ENCODE peak calls at places on chromosomes 16 and 17, in six cellular contexts. S, J, R, M, I and P are unnamed samples.

GRCh38 chr17:6843241-6843890 is 11.8 kb upstream of the TEKT1 start:
- DNase-seq in J (no peak), S (no peak), I (no peak), M (peak), R (no peak), P (no peak)

GRCh38 chr17:7833795-7834553 is at the start of gene KDM6B:
- DNase-seq in M (peak), S (peak), J (peak), I (peak), R (peak), P (peak)

GRCh38 chr17:70661342-70662222 is 492.2 kb downstream of the KCNJ2 start:
- DNase-seq in R (no peak), J (no peak), M (peak), S (no peak), I (no peak), P (no peak)

GRCh38 chr16:68404736-68405345 is 43.5 kb downstream of the SMPD3 start:
- DNase-seq in I (no peak), R (no peak), J (no peak), S (no peak), M (no peak), P (no peak)

GRCh38 chr17:63985387-63986140 is 12.6 kb upstream of the PRR29 start:
- DNase-seq in R (no peak), I (no peak), J (no peak), M (no peak), S (no peak), P (peak)

GRCh38 chr17:29663155-29663554 is 40.4 kb upstream of the CORO6 start:
- DNase-seq in R (no peak), M (no peak), J (no peak), I (no peak), S (no peak), P (no peak)

GRCh38 chr16:14309001-14309886 is 238.1 kb downstream of the MRTFB start:
- DNase-seq in J (no peak), M (no peak), S (no peak), I (no peak), R (peak), P (no peak)

GRCh38 chr17:44781553-44782348 is 23.0 kb downstream of the ADAM11 start:
- DNase-seq in R (no peak), M (no peak), S (no peak), I (peak), J (peak), P (peak)

GRCh38 chr17:751269-752001 is 629 bp downstream of the GEMIN4 start:
- DNase-seq in S (peak), M (peak), J (peak), R (no peak), I (no peak), P (peak)

GRCh38 chr17:37483311-37484039 is 6.2 kb upstream of the DUSP14 start:
- DNase-seq in M (peak), S (no peak), I (no peak), J (no peak), R (no peak), P (no peak)

GRCh38 chr17:60506312-60506711 is 19.7 kb downstream of the APPBP2 start:
- DNase-seq in I (no peak), M (peak), J (no peak), R (no peak), S (no peak), P (no peak)

GRCh38 chr17:6757747-6758146 is 1.9 kb downstream of the XAF1 start:
- DNase-seq in S (no peak), M (no peak), R (no peak), J (no peak), I (no peak), P (no peak)

GRCh38 chr16:58466396-58466795 is 33.5 kb upstream of the NDRG4 start:
- DNase-seq in J (no peak), R (no peak), M (no peak), I (no peak), S (no peak), P (no peak)

GRCh38 chr16:47477680-47478079 is 16.5 kb downstream of the PHKB start:
- DNase-seq in I (no peak), M (no peak), R (no peak), J (no peak), S (no peak), P (no peak)

GRCh38 chr16:17101646-17102045 is 369.1 kb downstream of the XYLT1 start:
- DNase-seq in M (no peak), S (no peak), I (no peak), J (no peak), R (no peak), P (no peak)

GRCh38 chr16:57372372-57373116 is at the start of gene CX3CL1:
- DNase-seq in R (peak), I (peak), J (peak), S (no peak), M (peak), P (peak)

GRCh38 chr16:19236561-19236960 is 49.0 kb upstream of the CLEC19A start:
- DNase-seq in I (no peak), R (no peak), J (no peak), S (no peak), M (no peak), P (no peak)

GRCh38 chr17:78130080-78130438 is 512 bp upstream of the TMC8 start:
- DNase-seq in S (no peak), M (no peak), J (no peak), R (no peak), I (no peak), P (no peak)

GRCh38 chr16:54522596-54522995 is 236.0 kb upstream of the IRX3 start:
- DNase-seq in R (no peak), J (no peak), S (no peak), M (no peak), I (no peak), P (no peak)

GRCh38 chr17:77089118-77089477 is 51.7 kb upstream of the SEC14L1 start:
- DNase-seq in M (no peak), R (no peak), I (no peak), S (no peak), J (no peak), P (no peak)

GRCh38 chr17:78342438-78343098 is 17.3 kb downstream of the SOCS3 start:
- DNase-seq in R (no peak), S (no peak), I (peak), M (no peak), J (peak), P (peak)

GRCh38 chr16:24692854-24693253 is 36.6 kb upstream of the TNRC6A start:
- DNase-seq in J (no peak), R (no peak), M (no peak), S (no peak), I (no peak), P (no peak)

GRCh38 chr16:66741131-66741900 is 10.1 kb downstream of the DYNC1LI2 start:
- DNase-seq in I (peak), M (peak), S (no peak), R (peak), J (peak), P (peak)

GRCh38 chr16:83900611-83901010 is 1.7 kb downstream of the MLYCD start:
- DNase-seq in I (no peak), J (no peak), R (no peak), M (no peak), S (no peak), P (no peak)

GRCh38 chr17:6480325-6480675 is 36.0 kb downstream of the PIMREG start:
- DNase-seq in R (no peak), S (no peak), J (no peak), I (no peak), M (no peak), P (no peak)

GRCh38 chr16:8776193-8776592 is 21.2 kb downstream of the TMEM186 start:
- DNase-seq in I (no peak), R (no peak), J (no peak), S (no peak), M (no peak), P (no peak)

GRCh38 chr17:47896672-47897490 is 845 bp downstream of the SP2 start:
- DNase-seq in R (no peak), M (no peak), I (no peak), J (no peak), S (no peak), P (no peak)

GRCh38 chr16:21197115-21197514 is 14.3 kb downstream of the ZP2 start:
- DNase-seq in R (no peak), S (no peak), J (no peak), M (no peak), I (no peak), P (no peak)

GRCh38 chr16:49236216-49236615 is 45.4 kb downstream of the CBLN1 start:
- DNase-seq in R (no peak), I (no peak), M (no peak), S (no peak), J (no peak), P (no peak)

GRCh38 chr17:83183951-83184506 is 104.6 kb downstream of the METRNL start:
- DNase-seq in I (peak), M (no peak), S (no peak), J (no peak), R (peak), P (no peak)

GRCh38 chr17:59001158-59001814 is 105.4 kb downstream of the TRIM37 start:
- DNase-seq in S (peak), I (no peak), M (peak), R (no peak), J (no peak), P (no peak)

GRCh38 chr17:35086931-35087573 is 23.5 kb upstream of the RFFL start:
- DNase-seq in I (no peak), M (no peak), J (no peak), R (no peak), S (no peak), P (no peak)

GRCh38 chr16:86392751-86393150 is 117.6 kb upstream of the FOXF1 start:
- DNase-seq in I (no peak), M (no peak), S (no peak), J (no peak), R (no peak), P (no peak)

GRCh38 chr17:40098846-40099626 is 1.4 kb downstream of the NR1D1 start:
- DNase-seq in M (peak), I (peak), R (peak), S (peak), J (peak), P (peak)

GRCh38 chr17:40099627-40100418 is 566 bp downstream of the NR1D1 start:
- DNase-seq in S (no peak), I (no peak), J (no peak), R (no peak), M (no peak), P (peak)

GRCh38 chr17:40100669-40101366 is 429 bp upstream of the NR1D1 start:
- DNase-seq in S (peak), R (peak), J (peak), I (peak), M (peak), P (peak)

GRCh38 chr17:40101367-40102210 is 1.2 kb upstream of the NR1D1 start:
- DNase-seq in I (no peak), S (no peak), R (no peak), J (no peak), M (no peak), P (no peak)

DNA sequence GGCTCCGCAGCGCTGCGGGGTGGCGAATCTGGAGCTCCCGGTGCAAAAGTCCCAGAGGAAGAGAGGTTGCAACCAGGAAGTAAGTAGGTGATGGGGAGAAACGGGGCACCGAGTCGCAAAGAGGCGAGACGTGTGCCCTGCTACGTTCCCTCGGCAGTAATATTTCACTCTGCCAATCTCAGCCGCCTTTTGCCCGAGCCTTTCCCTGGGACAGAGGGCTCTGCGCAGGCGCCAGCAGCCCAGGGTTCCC is at the start of gene NR1D1:
- DNase-seq in I (no peak), R (no peak), J (no peak), M (no peak), S (no peak), P (no peak)
- H3K27ac ChIP-seq in I (peak), R (peak), J (peak), M (no peak), S (peak), P (peak)

GRCh38 chr16:56303066-56303705 is 111.9 kb downstream of the GNAO1 start:
- DNase-seq in I (no peak), R (no peak), J (no peak), M (no peak), S (no peak), P (peak)

GRCh38 chr16:56306690-56307533 is 115.6 kb downstream of the GNAO1 start:
- DNase-seq in M (no peak), R (no peak), S (no peak), J (no peak), I (no peak), P (peak)

GRCh38 chr16:56303880-56304279 is 112.6 kb downstream of the GNAO1 start:
- DNase-seq in S (no peak), I (no peak), R (no peak), M (no peak), J (no peak), P (peak)

GRCh38 chr16:56307534-56307873 is 116.2 kb downstream of the GNAO1 start:
- DNase-seq in S (no peak), I (no peak), M (no peak), R (no peak), J (no peak), P (no peak)

DNA sequence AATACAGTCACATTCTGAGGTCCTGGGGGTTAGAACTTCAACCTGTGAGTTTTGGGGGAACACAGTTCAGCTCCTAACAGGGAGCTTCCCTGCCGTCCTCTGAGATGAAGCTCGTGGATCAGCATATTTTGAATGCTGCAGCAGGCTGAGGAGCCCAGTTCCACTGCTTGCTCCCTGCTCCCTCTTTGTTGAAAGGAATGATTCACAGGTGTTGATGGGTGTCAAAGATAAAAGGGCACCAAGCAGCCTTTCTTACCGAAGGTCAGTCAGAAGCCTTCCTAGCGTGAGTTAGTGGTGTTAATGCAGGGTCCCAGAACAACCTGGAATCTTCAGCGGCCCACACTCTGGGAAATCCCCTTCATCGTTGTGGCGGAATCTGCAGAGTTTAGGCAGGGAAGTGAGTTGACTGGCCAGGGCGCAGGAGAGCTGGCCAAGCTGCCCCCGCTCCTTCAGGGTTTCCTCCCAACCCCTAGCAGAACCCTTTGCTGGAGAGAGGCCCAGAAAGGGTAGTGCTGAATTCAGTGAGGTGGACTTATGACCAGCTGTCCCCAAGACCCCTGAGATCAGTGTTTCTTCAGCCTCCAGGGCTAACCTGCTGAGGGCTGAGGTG is 114.8 kb downstream of the GNAO1 start:
- DNase-seq in S (no peak), I (no peak), J (no peak), M (no peak), R (no peak), P (peak)
- H3K27ac ChIP-seq in S (no peak), I (no peak), J (no peak), M (no peak), R (no peak), P (no peak)

DNA sequence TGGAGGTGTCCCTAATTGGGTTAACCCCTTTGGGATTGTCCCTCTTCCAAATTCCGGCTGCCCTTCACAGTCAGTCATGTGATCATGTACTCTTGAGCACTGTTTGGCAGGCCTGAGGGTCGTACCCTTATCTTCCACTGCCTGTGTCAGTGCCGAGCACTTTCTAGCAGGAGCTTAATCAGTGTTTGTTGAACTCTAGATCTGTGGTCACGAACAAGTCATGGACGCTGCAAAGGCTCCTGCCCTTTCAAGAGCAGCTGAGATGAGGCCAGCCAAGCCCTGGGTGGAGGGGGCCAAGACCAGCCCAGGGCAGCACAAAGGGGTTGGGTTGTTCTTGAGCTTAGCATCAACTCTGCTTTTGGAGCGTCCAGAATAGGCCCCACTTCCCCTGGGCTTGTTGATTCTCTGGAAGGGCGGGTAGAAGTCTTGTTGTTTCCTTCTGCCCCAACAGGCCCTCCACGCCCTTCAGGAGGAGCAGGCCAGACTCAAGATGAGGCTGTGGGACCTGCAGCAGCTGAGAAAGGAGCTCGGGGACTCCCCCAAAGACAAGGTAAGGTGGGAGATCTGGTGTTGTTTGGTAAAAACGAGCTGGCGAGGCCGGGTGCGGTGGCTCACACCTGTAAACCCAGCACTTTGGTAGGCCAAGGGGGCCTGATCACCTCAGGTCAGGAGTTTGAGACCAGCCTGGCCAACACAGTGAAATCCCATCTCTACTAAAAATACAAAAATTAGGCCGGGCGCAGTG is 5.3 kb downstream of the IFI35 start:
- DNase-seq in J (no peak), M (no peak), S (no peak), I (no peak), R (no peak), P (peak)
- H3K27ac ChIP-seq in J (no peak), M (no peak), S (no peak), I (peak), R (peak), P (no peak)

DNA sequence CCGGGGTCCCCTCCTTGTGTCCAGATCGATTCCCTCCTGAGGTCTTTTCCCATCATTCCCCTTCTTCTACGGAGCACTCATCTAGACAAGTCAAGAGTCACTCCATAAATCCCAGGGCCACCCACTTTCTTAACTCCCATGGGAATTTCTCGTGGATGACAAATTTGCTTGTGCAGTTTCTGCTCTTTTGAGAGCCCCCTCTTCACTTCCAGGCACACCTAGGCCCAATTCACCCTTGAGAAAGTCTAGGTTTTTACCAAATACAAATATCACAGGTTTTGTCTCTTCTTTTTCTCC is 522 bp upstream of the POLDIP2 start:
- DNase-seq in R (no peak), J (no peak), M (no peak), S (no peak), I (no peak), P (no peak)
- H3K27ac ChIP-seq in R (peak), J (peak), M (peak), S (peak), I (peak), P (peak)

GRCh38 chr17:49640556-49640955 is 37.3 kb downstream of the SPOP start:
- DNase-seq in S (no peak), M (no peak), J (no peak), R (no peak), I (no peak), P (no peak)
- H3K27ac ChIP-seq in S (no peak), M (no peak), J (no peak), R (no peak), I (no peak), P (no peak)

GRCh38 chr16:30535106-30535776 is 583 bp upstream of the ZNF747 start:
- DNase-seq in M (no peak), S (peak), J (no peak), I (no peak), R (no peak), P (no peak)
- H3K27ac ChIP-seq in M (peak), S (peak), J (peak), I (peak), R (peak), P (peak)

DNA sequence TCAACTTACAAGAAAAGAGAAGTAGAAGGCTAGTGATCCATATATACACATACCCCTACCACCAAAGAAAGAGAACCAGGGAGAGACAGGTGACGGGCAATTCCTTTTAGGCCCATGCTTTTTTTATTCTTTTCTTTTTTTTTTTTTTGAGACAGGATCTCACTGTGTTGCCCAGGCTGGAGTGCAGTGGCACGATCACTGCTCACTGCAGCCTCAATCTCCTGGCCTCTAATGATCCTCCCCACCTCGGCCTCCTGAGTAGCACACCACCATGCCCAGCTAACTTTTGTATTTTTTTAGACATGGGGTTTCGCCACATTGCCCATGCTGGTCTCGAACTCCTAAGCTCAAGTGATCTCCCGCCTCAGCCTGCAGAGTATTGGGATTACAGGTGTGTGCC is 4.8 kb downstream of the HSPB9 start:
- DNase-seq in M (no peak), S (no peak), I (no peak), J (no peak), R (no peak), P (no peak)
- H3K27ac ChIP-seq in M (no peak), S (no peak), I (no peak), J (no peak), R (no peak), P (no peak)

GRCh38 chr16:84982434-84982833 is 28.9 kb downstream of the ZDHHC7 start:
- DNase-seq in R (no peak), S (no peak), J (peak), I (no peak), M (no peak), P (no peak)
- H3K27ac ChIP-seq in R (no peak), S (no peak), J (peak), I (no peak), M (no peak), P (no peak)

GRCh38 chr16:53085539-53086450 is 31.0 kb downstream of the CHD9 start:
- DNase-seq in M (peak), S (no peak), R (no peak), J (no peak), I (no peak), P (no peak)
- H3K27ac ChIP-seq in M (peak), S (no peak), R (peak), J (peak), I (peak), P (peak)

DNA sequence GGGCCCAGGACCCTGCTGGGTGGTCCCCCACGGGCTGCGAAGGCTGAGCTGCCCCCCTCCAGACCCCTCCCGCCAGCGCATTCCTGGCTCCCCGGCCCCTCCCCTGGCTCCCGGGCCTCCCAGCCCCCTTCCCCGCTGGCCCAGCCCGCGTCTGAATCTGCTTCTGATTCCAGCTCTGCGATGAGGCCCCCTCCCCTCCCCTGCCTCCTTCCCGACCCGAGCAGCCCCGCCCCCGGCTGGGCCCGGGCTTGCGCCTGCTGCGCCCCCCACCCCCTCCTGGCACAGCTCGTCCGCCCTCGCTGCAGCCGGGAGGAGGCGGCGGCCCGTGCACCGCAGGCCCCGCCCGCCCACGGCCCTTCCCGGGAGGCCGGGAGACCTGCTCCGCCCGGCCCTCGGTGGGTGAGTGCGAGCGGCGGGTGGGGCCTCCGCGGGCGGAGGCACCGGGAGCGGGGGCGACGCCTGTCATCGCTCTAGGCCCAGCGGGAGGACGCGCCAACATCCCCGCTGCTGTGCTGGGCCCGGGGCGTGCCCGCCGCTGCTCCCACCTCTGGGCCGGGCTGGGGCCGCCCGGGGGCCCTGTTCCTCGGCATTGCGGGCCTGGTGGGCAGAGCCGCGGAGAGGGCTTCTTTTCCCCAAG is at the start of gene NTN3:
- DNase-seq in J (no peak), R (no peak), S (no peak), I (no peak), M (peak), P (no peak)
- H3K27ac ChIP-seq in J (no peak), R (no peak), S (no peak), I (no peak), M (peak), P (no peak)